ENCODE peak calls at places on chromosomes 1 and 21, in ten cellular contexts. One of them, this sample, is unnamed.
A peak's percentile ranks its signal among the peaks of the same experiment; 100 is the strongest.

GRCh38 chr1:205913451-205914204 is 29.6 kb downstream of the SLC26A9 start:
- DNase-seq in stomach: peak; percentile 85
- DNase-seq in SK-N-SH: peak; percentile 5
- DNase-seq in A549: peak; percentile 41
- DNase-seq in GM12878: no peak
- DNase-seq in transverse colon: no peak
- DNase-seq in ovary: peak; percentile 55
- DNase-seq in K562: no peak
- DNase-seq in esophagus muscularis mucosa: no peak
- DNase-seq in suprapubic skin: no peak
- DNase-seq in this sample: no peak

GRCh38 chr1:33088119-33088906 is 7.4 kb downstream of the AZIN2 start:
- DNase-seq in ovary: no peak
- DNase-seq in GM12878: peak; percentile 7
- DNase-seq in K562: no peak
- DNase-seq in SK-N-SH: no peak
- DNase-seq in A549: no peak
- DNase-seq in stomach: no peak
- DNase-seq in transverse colon: no peak
- DNase-seq in esophagus muscularis mucosa: no peak
- DNase-seq in suprapubic skin: no peak
- DNase-seq in this sample: no peak

GRCh38 chr1:9291914-9292360 is 757 bp upstream of the SPSB1 start:
- DNase-seq in K562: no peak
- DNase-seq in A549: peak; percentile 42
- DNase-seq in transverse colon: peak; percentile 87
- DNase-seq in suprapubic skin: no peak
- DNase-seq in ovary: peak; percentile 68
- DNase-seq in esophagus muscularis mucosa: no peak
- DNase-seq in stomach: peak; percentile 75
- DNase-seq in GM12878: no peak
- DNase-seq in SK-N-SH: peak; percentile 54
- DNase-seq in this sample: peak; percentile 83

GRCh38 chr1:19038732-19039131 is 82.3 kb upstream of the IFFO2 start:
- DNase-seq in K562: no peak
- DNase-seq in transverse colon: no peak
- DNase-seq in A549: no peak
- DNase-seq in SK-N-SH: no peak
- DNase-seq in esophagus muscularis mucosa: no peak
- DNase-seq in stomach: no peak
- DNase-seq in suprapubic skin: no peak
- DNase-seq in ovary: no peak
- DNase-seq in GM12878: no peak
- DNase-seq in this sample: no peak

GRCh38 chr1:190129367-190129766 is 348.3 kb downstream of the BRINP3 start:
- DNase-seq in SK-N-SH: no peak
- DNase-seq in suprapubic skin: no peak
- DNase-seq in ovary: no peak
- DNase-seq in transverse colon: no peak
- DNase-seq in esophagus muscularis mucosa: no peak
- DNase-seq in A549: no peak
- DNase-seq in GM12878: no peak
- DNase-seq in K562: no peak
- DNase-seq in stomach: no peak
- DNase-seq in this sample: no peak

GRCh38 chr1:15771836-15772516 is 13.4 kb downstream of the FBLIM1 start:
- DNase-seq in transverse colon: no peak
- DNase-seq in ovary: no peak
- DNase-seq in SK-N-SH: no peak
- DNase-seq in A549: no peak
- DNase-seq in esophagus muscularis mucosa: no peak
- DNase-seq in GM12878: no peak
- DNase-seq in K562: no peak
- DNase-seq in suprapubic skin: no peak
- DNase-seq in stomach: no peak
- DNase-seq in this sample: no peak

GRCh38 chr1:153667439-153667838 is 3.4 kb downstream of the ILF2 start:
- DNase-seq in K562: no peak
- DNase-seq in SK-N-SH: no peak
- DNase-seq in stomach: no peak
- DNase-seq in ovary: no peak
- DNase-seq in esophagus muscularis mucosa: no peak
- DNase-seq in A549: no peak
- DNase-seq in suprapubic skin: no peak
- DNase-seq in GM12878: no peak
- DNase-seq in transverse colon: no peak
- DNase-seq in this sample: no peak

GRCh38 chr21:36141513-36141925 is 6.6 kb downstream of the CBR3 start:
- DNase-seq in GM12878: peak; percentile 53
- DNase-seq in esophagus muscularis mucosa: no peak
- DNase-seq in stomach: peak; percentile 94
- DNase-seq in suprapubic skin: peak; percentile 89
- DNase-seq in SK-N-SH: peak; percentile 67
- DNase-seq in ovary: peak; percentile 66
- DNase-seq in A549: peak; percentile 87
- DNase-seq in K562: peak; percentile 87
- DNase-seq in transverse colon: peak; percentile 95
- DNase-seq in this sample: peak; percentile 88

GRCh38 chr1:46801323-46802055 is 2.6 kb downstream of the CYP4B1 start:
- DNase-seq in GM12878: no peak
- DNase-seq in K562: no peak
- DNase-seq in stomach: no peak
- DNase-seq in SK-N-SH: no peak
- DNase-seq in suprapubic skin: no peak
- DNase-seq in ovary: no peak
- DNase-seq in A549: no peak
- DNase-seq in esophagus muscularis mucosa: peak; percentile 62
- DNase-seq in transverse colon: no peak
- DNase-seq in this sample: no peak

GRCh38 chr1:105138445-105138821 is 1388.7 kb downstream of the AMY1C start:
- DNase-seq in esophagus muscularis mucosa: no peak
- DNase-seq in SK-N-SH: peak; percentile 16
- DNase-seq in K562: no peak
- DNase-seq in A549: no peak
- DNase-seq in ovary: no peak
- DNase-seq in suprapubic skin: no peak
- DNase-seq in GM12878: no peak
- DNase-seq in stomach: peak; percentile 35
- DNase-seq in transverse colon: no peak
- DNase-seq in this sample: no peak

GRCh38 chr1:162906485-162906884 is 45.5 kb upstream of the CCDC190 start:
- DNase-seq in ovary: no peak
- DNase-seq in A549: no peak
- DNase-seq in transverse colon: no peak
- DNase-seq in stomach: no peak
- DNase-seq in SK-N-SH: no peak
- DNase-seq in esophagus muscularis mucosa: no peak
- DNase-seq in suprapubic skin: no peak
- DNase-seq in GM12878: no peak
- DNase-seq in K562: no peak
- DNase-seq in this sample: no peak

GRCh38 chr1:66732407-66733166 is 19.7 kb upstream of the DYNLT5 start:
- DNase-seq in stomach: no peak
- DNase-seq in suprapubic skin: no peak
- DNase-seq in esophagus muscularis mucosa: no peak
- DNase-seq in GM12878: no peak
- DNase-seq in K562: no peak
- DNase-seq in SK-N-SH: no peak
- DNase-seq in A549: no peak
- DNase-seq in transverse colon: no peak
- DNase-seq in ovary: no peak
- DNase-seq in this sample: no peak

GRCh38 chr1:20466231-20466630 is 19.8 kb downstream of the CAMK2N1 start:
- DNase-seq in suprapubic skin: no peak
- DNase-seq in transverse colon: no peak
- DNase-seq in ovary: no peak
- DNase-seq in SK-N-SH: no peak
- DNase-seq in GM12878: no peak
- DNase-seq in stomach: no peak
- DNase-seq in K562: no peak
- DNase-seq in esophagus muscularis mucosa: no peak
- DNase-seq in A549: no peak
- DNase-seq in this sample: no peak

GRCh38 chr1:7456683-7457082 is 314.4 kb upstream of the VAMP3 start:
- DNase-seq in A549: no peak
- DNase-seq in ovary: no peak
- DNase-seq in SK-N-SH: no peak
- DNase-seq in K562: no peak
- DNase-seq in transverse colon: no peak
- DNase-seq in stomach: no peak
- DNase-seq in esophagus muscularis mucosa: no peak
- DNase-seq in suprapubic skin: no peak
- DNase-seq in GM12878: no peak
- DNase-seq in this sample: no peak

GRCh38 chr1:161913482-161914140 is 110.1 kb downstream of the OLFML2B start:
- DNase-seq in ovary: no peak
- DNase-seq in K562: no peak
- DNase-seq in stomach: no peak
- DNase-seq in transverse colon: no peak
- DNase-seq in GM12878: no peak
- DNase-seq in suprapubic skin: no peak
- DNase-seq in A549: peak; percentile 16
- DNase-seq in esophagus muscularis mucosa: no peak
- DNase-seq in SK-N-SH: no peak
- DNase-seq in this sample: no peak

GRCh38 chr21:28932717-28933116 is 60.0 kb downstream of the LTN1 start:
- DNase-seq in K562: no peak
- DNase-seq in SK-N-SH: no peak
- DNase-seq in A549: no peak
- DNase-seq in stomach: no peak
- DNase-seq in GM12878: no peak
- DNase-seq in ovary: no peak
- DNase-seq in suprapubic skin: no peak
- DNase-seq in transverse colon: no peak
- DNase-seq in esophagus muscularis mucosa: no peak
- DNase-seq in this sample: no peak

GRCh38 chr1:156435551-156436318 is 64.8 kb downstream of the MEF2D start:
- DNase-seq in SK-N-SH: peak; percentile 86
- DNase-seq in GM12878: no peak
- DNase-seq in ovary: no peak
- DNase-seq in A549: no peak
- DNase-seq in stomach: peak; percentile 34
- DNase-seq in esophagus muscularis mucosa: no peak
- DNase-seq in transverse colon: no peak
- DNase-seq in suprapubic skin: no peak
- DNase-seq in K562: no peak
- DNase-seq in this sample: no peak

GRCh38 chr1:223715710-223716103 is 3.4 kb downstream of the CAPN2 start:
- DNase-seq in ovary: no peak
- DNase-seq in esophagus muscularis mucosa: no peak
- DNase-seq in SK-N-SH: no peak
- DNase-seq in A549: no peak
- DNase-seq in transverse colon: no peak
- DNase-seq in suprapubic skin: no peak
- DNase-seq in GM12878: no peak
- DNase-seq in stomach: no peak
- DNase-seq in K562: no peak
- DNase-seq in this sample: no peak
- H3K4me3 ChIP-seq in ovary: no peak overlapping the region
- H3K4me3 ChIP-seq in esophagus muscularis mucosa: peak overlapping the region; percentile 16
- H3K4me3 ChIP-seq in SK-N-SH: peak overlapping the region; percentile 83
- H3K4me3 ChIP-seq in A549: peak overlapping the region; percentile 88
- H3K4me3 ChIP-seq in transverse colon: no peak overlapping the region
- H3K4me3 ChIP-seq in suprapubic skin: peak overlapping the region; percentile 2
- H3K4me3 ChIP-seq in GM12878: no peak overlapping the region
- H3K4me3 ChIP-seq in stomach: no peak overlapping the region
- H3K4me3 ChIP-seq in K562: no peak overlapping the region
- H3K4me3 ChIP-seq in this sample: no peak overlapping the region

DNA sequence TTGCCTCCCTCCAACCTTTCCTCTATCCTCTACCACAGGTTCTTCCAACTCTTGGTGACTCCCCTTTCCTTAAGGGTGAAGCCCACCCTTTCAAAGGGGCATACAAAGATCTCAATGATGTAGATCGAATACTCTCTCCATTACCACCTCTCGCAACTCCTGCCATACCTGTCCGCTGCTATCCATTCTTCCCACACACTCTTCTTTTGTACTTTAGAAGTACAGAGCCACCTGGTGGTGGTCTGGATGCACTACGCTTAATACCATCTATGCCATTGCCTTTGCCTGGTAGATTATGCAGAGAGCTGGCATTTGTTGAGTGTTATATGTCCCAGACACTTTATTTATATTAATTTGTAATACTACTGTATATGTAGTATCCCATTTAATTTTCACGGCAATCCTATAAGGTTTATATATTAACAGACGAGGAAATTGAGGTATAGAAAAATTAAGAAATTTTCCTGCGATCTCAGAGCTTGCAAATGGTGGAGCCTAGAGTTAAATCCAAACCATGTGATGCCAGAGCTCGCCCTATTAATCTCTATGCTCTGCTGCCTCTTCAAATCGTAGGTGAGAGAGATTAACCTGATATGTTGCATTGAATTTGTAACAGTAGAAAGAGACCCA is 22.9 kb downstream of the TSHB start:
- DNase-seq in transverse colon: peak; percentile 63
- DNase-seq in stomach: peak; percentile 77
- DNase-seq in esophagus muscularis mucosa: no peak
- DNase-seq in K562: peak; percentile 70
- DNase-seq in GM12878: no peak
- DNase-seq in SK-N-SH: peak; percentile 61
- DNase-seq in ovary: no peak
- DNase-seq in suprapubic skin: no peak
- DNase-seq in A549: peak; percentile 49
- DNase-seq in this sample: no peak
- TF ChIP-seq EP300 in transverse colon: no peak
- TF ChIP-seq EP300 in stomach: no peak
- TF ChIP-seq EP300 in esophagus muscularis mucosa: no peak
- TF ChIP-seq EP300 in K562: no peak
- TF ChIP-seq EP300 in GM12878: no peak
- TF ChIP-seq EP300 in SK-N-SH: no peak
- TF ChIP-seq EP300 in ovary: no peak
- TF ChIP-seq EP300 in suprapubic skin: no peak
- TF ChIP-seq EP300 in A549: no peak
- TF ChIP-seq EP300 in this sample: no peak

GRCh38 chr1:224542783-224543440 is 73.2 kb upstream of the CNIH3 start:
- DNase-seq in transverse colon: no peak
- DNase-seq in stomach: no peak
- DNase-seq in suprapubic skin: no peak
- DNase-seq in K562: no peak
- DNase-seq in esophagus muscularis mucosa: peak; percentile 39
- DNase-seq in ovary: no peak
- DNase-seq in GM12878: no peak
- DNase-seq in SK-N-SH: no peak
- DNase-seq in A549: peak; percentile 28
- DNase-seq in this sample: no peak
- H3K4me3 ChIP-seq in transverse colon: no peak overlapping the region
- H3K4me3 ChIP-seq in stomach: no peak overlapping the region
- H3K4me3 ChIP-seq in suprapubic skin: no peak overlapping the region
- H3K4me3 ChIP-seq in K562: no peak overlapping the region
- H3K4me3 ChIP-seq in esophagus muscularis mucosa: no peak overlapping the region
- H3K4me3 ChIP-seq in ovary: no peak overlapping the region
- H3K4me3 ChIP-seq in GM12878: no peak overlapping the region
- H3K4me3 ChIP-seq in SK-N-SH: no peak overlapping the region
- H3K4me3 ChIP-seq in A549: no peak overlapping the region
- H3K4me3 ChIP-seq in this sample: no peak overlapping the region

DNA sequence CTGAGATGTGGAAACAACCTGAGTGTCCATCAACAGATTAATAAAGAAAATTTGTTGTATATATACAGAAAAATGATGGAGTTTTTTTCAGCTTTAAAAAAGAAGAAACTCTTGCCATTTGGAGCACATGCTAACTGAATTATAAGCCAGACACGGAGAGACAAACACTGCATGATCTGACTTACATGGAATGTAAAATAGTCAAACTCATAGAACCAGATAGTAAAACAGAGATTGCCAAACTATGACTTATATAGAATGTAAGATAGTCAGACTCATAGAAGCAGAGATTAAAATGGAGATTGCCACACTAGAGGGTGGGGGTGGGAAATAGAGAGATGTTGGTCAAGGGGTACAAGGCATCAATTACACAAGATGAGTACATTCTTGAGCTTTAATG is 1786.6 kb downstream of the PLA2G4A start:
- DNase-seq in K562: no peak
- DNase-seq in SK-N-SH: no peak
- DNase-seq in esophagus muscularis mucosa: no peak
- DNase-seq in ovary: no peak
- DNase-seq in transverse colon: no peak
- DNase-seq in GM12878: no peak
- DNase-seq in stomach: no peak
- DNase-seq in A549: no peak
- DNase-seq in suprapubic skin: no peak
- DNase-seq in this sample: no peak
- TF ChIP-seq EP300 in K562: no peak
- TF ChIP-seq EP300 in SK-N-SH: no peak
- TF ChIP-seq EP300 in esophagus muscularis mucosa: no peak
- TF ChIP-seq EP300 in ovary: no peak
- TF ChIP-seq EP300 in transverse colon: no peak
- TF ChIP-seq EP300 in GM12878: no peak
- TF ChIP-seq EP300 in stomach: no peak
- TF ChIP-seq EP300 in A549: no peak
- TF ChIP-seq EP300 in suprapubic skin: no peak
- TF ChIP-seq EP300 in this sample: no peak

This sample was measured in sigmoid colon.